ENCODE peak calls at places on chromosomes 7 and 10, in seven cellular contexts. L, R, G, F, I, J and U are unnamed samples.

GRCh38 chr10:132193907-132194552 is 7.3 kb downstream of the DPYSL4 start:
- DNase-seq in J (no peak), G (no peak), F (peak), R (no peak), L (no peak), I (no peak), U (no peak)

GRCh38 chr7:16985621-16986020 is 103.8 kb upstream of the AGR3 start:
- DNase-seq in J (no peak), L (no peak), G (no peak), R (no peak), I (no peak), F (no peak), U (no peak)

GRCh38 chr7:101108330-101108857 is 18.5 kb upstream of the SERPINE1 start:
- DNase-seq in J (peak), F (peak), G (peak), R (no peak), I (no peak), L (peak), U (no peak)

GRCh38 chr7:47621985-47622561 is 40.2 kb upstream of the TNS3 start:
- DNase-seq in I (no peak), J (no peak), G (no peak), F (no peak), R (no peak), L (no peak), U (no peak)

GRCh38 chr7:8295638-8296361 is 33.8 kb upstream of the ICA1 start:
- DNase-seq in F (no peak), L (peak), I (peak), R (peak), G (peak), J (peak), U (peak)

GRCh38 chr10:78397796-78398195 is 364.1 kb downstream of the RPS24 start:
- DNase-seq in R (no peak), F (no peak), G (no peak), I (no peak), L (no peak), J (no peak), U (no peak)

GRCh38 chr10:107576746-107577145 is 412.2 kb upstream of the SORCS1 start:
- DNase-seq in L (no peak), J (no peak), F (no peak), G (peak), R (peak), I (no peak), U (no peak)

GRCh38 chr7:80040752-80041151 is 93.9 kb upstream of the GNAI1 start:
- DNase-seq in J (no peak), R (no peak), L (no peak), G (no peak), I (no peak), F (no peak), U (no peak)

GRCh38 chr10:95837783-95838182 is 70.0 kb upstream of the CC2D2B start:
- DNase-seq in J (peak), I (no peak), G (peak), R (no peak), L (no peak), F (no peak), U (no peak)

GRCh38 chr7:83355143-83355542 is 192.5 kb upstream of the PCLO start:
- DNase-seq in F (no peak), L (peak), J (no peak), G (no peak), R (no peak), I (no peak), U (no peak)

GRCh38 chr7:96174812-96175211 is 147.1 kb downstream of the SLC25A13 start:
- DNase-seq in J (no peak), F (no peak), R (no peak), I (no peak), G (no peak), L (no peak), U (no peak)

GRCh38 chr7:66043681-66044497 is 31.7 kb upstream of the ASL start:
- DNase-seq in L (no peak), F (peak), G (peak), I (peak), R (no peak), J (no peak), U (no peak)

GRCh38 chr10:104329754-104330153 is 8.5 kb downstream of the ITPRIP start:
- DNase-seq in F (peak), L (peak), G (no peak), J (no peak), R (peak), I (no peak), U (no peak)

GRCh38 chr10:81943583-81943982 is 68.6 kb downstream of the NRG3 start:
- DNase-seq in J (no peak), R (no peak), G (no peak), L (no peak), F (no peak), I (no peak), U (no peak)

GRCh38 chr7:81064446-81064845 is 145.6 kb upstream of the SEMA3C start:
- DNase-seq in L (no peak), J (no peak), I (no peak), R (peak), G (peak), F (no peak), U (no peak)

GRCh38 chr10:62183857-62184805 is 84.5 kb downstream of the RTKN2 start:
- DNase-seq in F (no peak), R (no peak), I (no peak), G (no peak), L (no peak), J (no peak), U (no peak)

GRCh38 chr7:15199482-15199881 is 296.9 kb upstream of the DGKB start:
- DNase-seq in J (no peak), F (no peak), R (peak), L (peak), G (no peak), I (no peak), U (no peak)
- TF ChIP-seq CTCF in J (no peak), F (no peak), R (peak), L (peak), G (no peak), I (peak), U (peak)

DNA sequence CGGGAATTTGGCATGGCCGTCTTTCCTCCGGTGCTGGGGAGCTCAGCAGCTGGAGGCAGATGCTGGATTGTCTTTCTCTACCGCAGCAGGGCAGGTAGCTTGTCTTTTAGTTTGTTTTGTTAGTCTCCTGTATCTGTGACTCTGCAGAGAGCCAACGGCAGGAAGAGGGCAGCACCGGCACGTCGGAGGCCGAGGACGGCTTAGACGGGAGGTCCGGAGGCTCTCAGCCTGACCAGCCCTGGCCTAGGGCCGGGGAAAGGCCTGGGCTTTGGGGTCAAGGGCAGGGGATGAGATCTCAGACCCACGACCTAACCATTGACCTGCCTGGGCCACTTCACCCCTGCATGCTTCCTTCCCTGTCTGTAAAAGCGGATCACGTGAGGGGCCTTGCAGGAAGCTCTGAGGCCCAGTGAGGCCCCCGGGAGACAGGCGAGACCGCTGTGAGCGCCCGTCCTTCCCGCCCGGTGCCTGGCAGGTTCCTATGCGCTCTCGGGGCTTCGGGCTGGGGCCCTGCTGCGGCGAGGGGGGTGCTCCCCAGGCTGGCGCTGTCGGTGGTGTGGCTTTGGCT is 72.7 kb downstream of the LHPP start:
- DNase-seq in F (no peak), I (peak), G (peak), R (no peak), L (peak), J (no peak), U (no peak)
- TF ChIP-seq CTCF in F (peak), I (no peak), G (peak), R (peak), L (peak), J (peak), U (no peak)

GRCh38 chr7:148543302-148543701 is 47.3 kb upstream of the C7orf33 start:
- DNase-seq in F (no peak), J (no peak), R (no peak), G (no peak), L (no peak), I (no peak), U (no peak)
- TF ChIP-seq CTCF in F (no peak), J (no peak), R (no peak), G (no peak), L (no peak), I (no peak), U (no peak)

DNA sequence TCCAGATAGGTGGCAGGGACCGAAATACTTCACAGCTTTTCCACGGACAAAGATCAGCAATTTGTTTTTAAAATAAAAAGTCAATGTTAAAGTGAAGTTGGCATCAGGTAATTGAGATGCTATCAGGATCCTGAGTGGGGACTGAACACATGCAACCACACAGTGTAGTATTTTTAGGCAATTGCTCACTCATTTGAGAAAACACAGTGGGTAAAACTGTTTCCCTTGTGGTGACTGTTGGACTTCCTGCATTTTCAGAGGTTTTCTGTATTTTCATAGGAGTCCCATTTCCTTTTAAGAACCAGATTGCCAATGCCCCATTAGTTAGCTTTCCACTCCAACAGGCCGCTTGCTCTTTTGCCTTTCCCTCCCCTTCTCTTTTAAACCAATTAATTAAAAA is 159.5 kb upstream of the ZNF32 start:
- DNase-seq in R (peak), L (peak), F (no peak), G (no peak), I (no peak), J (no peak), U (no peak)
- TF ChIP-seq CTCF in R (no peak), L (no peak), F (no peak), G (no peak), I (no peak), J (no peak), U (no peak)

GRCh38 chr10:98636921-98637329 is 190.2 kb upstream of the HPS1 start:
- DNase-seq in G (no peak), I (no peak), R (peak), F (no peak), L (no peak), J (no peak), U (no peak)

GRCh38 chr10:98646998-98647917 is 200.5 kb upstream of the HPS1 start:
- DNase-seq in G (no peak), I (no peak), J (no peak), F (no peak), R (no peak), L (no peak), U (no peak)

GRCh38 chr10:98638920-98639319 is 192.2 kb upstream of the HPS1 start:
- DNase-seq in J (no peak), G (no peak), R (no peak), L (no peak), I (no peak), F (no peak), U (no peak)

DNA sequence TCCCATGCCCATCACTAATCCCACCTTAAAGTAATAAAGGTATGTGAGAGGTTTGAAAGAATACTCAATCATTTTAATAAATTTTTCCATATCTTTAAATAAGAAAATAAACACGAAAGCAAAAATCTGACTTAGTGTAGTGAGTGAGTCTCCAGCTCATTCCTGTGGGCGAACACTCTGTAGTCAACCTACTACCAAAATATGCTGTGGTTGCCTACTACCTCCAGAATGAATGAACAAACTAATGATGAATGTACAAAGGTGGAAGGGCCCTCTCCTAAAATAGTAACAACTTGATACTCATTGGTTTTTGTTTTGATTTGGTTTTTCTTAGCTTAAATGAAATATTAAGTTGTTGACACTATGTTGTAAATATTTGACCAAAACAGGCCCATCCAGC is 195.5 kb upstream of the HPS1 start:
- DNase-seq in G (no peak), F (no peak), I (no peak), R (no peak), L (no peak), J (no peak), U (no peak)
- TF ChIP-seq CTCF in G (no peak), F (no peak), I (no peak), R (no peak), L (no peak), J (no peak), U (no peak)

GRCh38 chr10:68231106-68231901 is 609 bp downstream of the ATOH7 start:
- DNase-seq in L (peak), J (peak), G (peak), R (peak), I (peak), F (peak), U (no peak)
- TF ChIP-seq CTCF in L (no peak), J (peak), G (peak), R (no peak), I (no peak), F (peak), U (peak)

GRCh38 chr7:150940446-150941102 is 37.5 kb downstream of the KCNH2 start:
- DNase-seq in L (no peak), F (no peak), I (no peak), R (no peak), J (no peak), G (no peak), U (no peak)

GRCh38 chr7:150937848-150938561 is 40.1 kb downstream of the KCNH2 start:
- DNase-seq in F (no peak), L (peak), I (no peak), G (no peak), R (no peak), J (no peak), U (no peak)

GRCh38 chr7:150941351-150941982 is 36.7 kb downstream of the KCNH2 start:
- DNase-seq in F (no peak), I (no peak), R (no peak), G (no peak), L (no peak), J (no peak), U (no peak)

GRCh38 chr7:150938566-150938965 is 39.6 kb downstream of the KCNH2 start:
- DNase-seq in F (no peak), G (no peak), J (no peak), L (no peak), R (no peak), I (no peak), U (no peak)

DNA sequence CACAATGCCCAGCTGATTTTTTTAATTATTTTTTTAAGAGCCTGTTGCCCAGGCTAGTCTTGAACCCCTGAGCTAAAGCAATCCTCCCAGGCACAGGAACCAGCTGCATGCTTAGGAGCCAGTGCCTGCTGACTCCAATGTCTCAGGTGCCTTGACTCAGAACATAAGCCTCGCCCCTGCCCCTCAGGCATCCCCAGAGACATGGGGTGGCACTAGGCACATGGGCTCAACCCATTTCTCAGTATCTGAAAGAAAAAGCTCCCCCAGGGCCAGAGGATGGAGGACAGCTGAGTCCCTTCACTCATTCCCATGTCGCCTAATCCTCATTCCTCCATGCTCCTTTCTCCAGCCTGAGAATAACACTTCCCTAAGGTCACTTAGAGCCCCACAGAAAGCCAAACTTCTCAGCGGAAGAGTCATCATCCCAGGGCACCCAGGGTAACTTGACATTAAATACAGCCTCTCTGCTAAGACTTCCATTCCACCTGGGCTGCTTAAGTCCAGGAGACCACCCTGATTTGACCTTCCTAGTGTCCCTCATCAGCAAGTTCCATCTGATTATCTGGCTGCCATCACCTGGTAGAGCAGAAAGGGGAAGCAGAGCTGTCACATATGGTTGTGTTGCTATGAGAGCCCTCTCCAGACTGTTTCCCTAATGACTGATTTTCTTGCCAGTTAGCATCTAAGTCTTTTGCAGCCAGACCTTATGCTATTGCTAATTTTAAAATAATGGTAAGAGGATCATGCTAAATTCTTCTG is 38.9 kb downstream of the KCNH2 start:
- DNase-seq in R (no peak), G (no peak), L (no peak), I (no peak), F (no peak), J (no peak), U (no peak)
- TF ChIP-seq CTCF in R (no peak), G (no peak), L (no peak), I (no peak), F (no peak), J (no peak), U (no peak)

GRCh38 chr7:67487316-67487715 is 490.7 kb downstream of the TYW1 start:
- DNase-seq in G (no peak), J (no peak), I (no peak), R (no peak), F (no peak), L (no peak), U (no peak)

GRCh38 chr7:67489881-67490280 is 493.2 kb downstream of the TYW1 start:
- DNase-seq in L (no peak), R (no peak), I (no peak), F (no peak), G (no peak), J (no peak), U (no peak)

GRCh38 chr7:67484244-67484751 is 487.7 kb downstream of the TYW1 start:
- DNase-seq in R (peak), I (peak), J (peak), G (peak), F (peak), L (peak), U (peak)
- TF ChIP-seq CTCF in R (peak), I (peak), J (peak), G (peak), F (peak), L (peak), U (peak)